ENCODE peak calls at places on chromosomes 11 and 22, in four cellular contexts. H is spleen, Z is progenitor cell of endocrine pancreas, P is neural crest cell. Y is an unnamed sample.

GRCh38 chr11:4026389-4026788 is 68.2 kb upstream of the RRM1 start:
- DNase-seq in H (no peak), Z (no peak), P (no peak), Y (no peak)

GRCh38 chr11:125720781-125721180 is 25.3 kb upstream of the PATE1 start:
- DNase-seq in H (no peak), Z (no peak), P (no peak), Y (no peak)

GRCh38 chr11:114346709-114347141 is 50.5 kb downstream of the NNMT start:
- DNase-seq in H (no peak), Z (no peak), P (no peak), Y (no peak)

GRCh38 chr22:29092243-29092642 is 19.4 kb downstream of the KREMEN1 start:
- DNase-seq in H (no peak), Z (no peak), P (no peak), Y (no peak)

GRCh38 chr11:112628676-112629075 is 332.5 kb upstream of the NCAM1 start:
- DNase-seq in H (no peak), Z (no peak), P (no peak), Y (no peak)

GRCh38 chr22:45969414-45969799 is 7.6 kb downstream of the WNT7B start:
- DNase-seq in H (no peak), Z (no peak), P (no peak), Y (no peak)

GRCh38 chr11:34147581-34147980 is 42.2 kb downstream of the NAT10 start:
- DNase-seq in H (no peak), Z (no peak), P (no peak), Y (no peak)

GRCh38 chr11:69704508-69705245 is 855 bp upstream of the FGF19 start:
- DNase-seq in H (peak), Z (peak), P (peak), Y (no peak)

GRCh38 chr11:125433454-125434121 is 62.5 kb downstream of the FEZ1 start:
- DNase-seq in H (no peak), Z (no peak), P (peak), Y (peak)

GRCh38 chr11:73376803-73377629 is 817 bp downstream of the RELT start:
- DNase-seq in H (peak), Z (peak), P (peak), Y (peak)

GRCh38 chr11:77710358-77710757 is 72.8 kb upstream of the CLNS1A start:
- DNase-seq in H (no peak), Z (no peak), P (no peak), Y (no peak)

GRCh38 chr11:64804346-64805210 is 1.6 kb upstream of the MAP4K2 start:
- DNase-seq in H (peak), Z (no peak), P (no peak), Y (no peak)

GRCh38 chr11:109794501-109794900 is 298.7 kb upstream of the ZC3H12C start:
- DNase-seq in H (no peak), Z (no peak), P (no peak), Y (no peak)

GRCh38 chr11:1122356-1123002 is 35.3 kb upstream of the MUC5AC start:
- DNase-seq in H (peak), Z (peak), P (no peak), Y (no peak)

GRCh38 chr11:44383246-44383645 is 73.3 kb upstream of the ALX4 start:
- DNase-seq in H (no peak), Z (no peak), P (no peak), Y (no peak)

GRCh38 chr11:10918698-10919097 is 60.8 kb upstream of the ZBED5 start:
- DNase-seq in H (no peak), Z (no peak), P (no peak), Y (no peak)

GRCh38 chr11:9990221-9990973 is 303.6 kb downstream of the SBF2 start:
- DNase-seq in H (no peak), Z (no peak), P (no peak), Y (no peak)

GRCh38 chr22:31944700-31945477 is 554 bp downstream of the YWHAH start:
- DNase-seq in H (peak), Z (no peak), P (peak), Y (no peak)

GRCh38 chr11:88051386-88051785 is 123.9 kb downstream of the RAB38 start:
- DNase-seq in H (no peak), Z (no peak), P (no peak), Y (no peak)

GRCh38 chr11:799641-800316 is 1.7 kb upstream of the SLC25A22 start:
- DNase-seq in H (no peak), Z (no peak), P (no peak), Y (no peak)

GRCh38 chr11:45872513-45873356 is 12.7 kb upstream of the MAPK8IP1 start:
- DNase-seq in H (no peak), Z (peak), P (peak), Y (peak)

GRCh38 chr11:94762208-94762607 is 5.9 kb upstream of the AMOTL1 start:
- DNase-seq in H (no peak), Z (no peak), P (no peak), Y (no peak)

GRCh38 chr22:20398420-20398819 is 4.5 kb downstream of the ZNF74 start:
- DNase-seq in H (no peak), Z (no peak), P (no peak), Y (no peak)

GRCh38 chr22:24407278-24407665 is 20.1 kb upstream of the ADORA2A start:
- DNase-seq in H (no peak), Z (no peak), P (no peak), Y (no peak)

GRCh38 chr11:96254087-96254486 is 88.9 kb downstream of the MAML2 start:
- DNase-seq in H (no peak), Z (no peak), P (no peak), Y (peak)

GRCh38 chr22:45804986-45805325 is 133.3 kb downstream of the ATXN10 start:
- DNase-seq in H (no peak), Z (no peak), P (no peak), Y (no peak)

GRCh38 chr11:20093775-20094174 is 66.5 kb downstream of the DBX1 start:
- DNase-seq in H (no peak), Z (no peak), P (no peak), Y (no peak)
- TF ChIP-seq CTCF in H (no peak), Z (no peak), P (no peak), Y (no peak)

DNA sequence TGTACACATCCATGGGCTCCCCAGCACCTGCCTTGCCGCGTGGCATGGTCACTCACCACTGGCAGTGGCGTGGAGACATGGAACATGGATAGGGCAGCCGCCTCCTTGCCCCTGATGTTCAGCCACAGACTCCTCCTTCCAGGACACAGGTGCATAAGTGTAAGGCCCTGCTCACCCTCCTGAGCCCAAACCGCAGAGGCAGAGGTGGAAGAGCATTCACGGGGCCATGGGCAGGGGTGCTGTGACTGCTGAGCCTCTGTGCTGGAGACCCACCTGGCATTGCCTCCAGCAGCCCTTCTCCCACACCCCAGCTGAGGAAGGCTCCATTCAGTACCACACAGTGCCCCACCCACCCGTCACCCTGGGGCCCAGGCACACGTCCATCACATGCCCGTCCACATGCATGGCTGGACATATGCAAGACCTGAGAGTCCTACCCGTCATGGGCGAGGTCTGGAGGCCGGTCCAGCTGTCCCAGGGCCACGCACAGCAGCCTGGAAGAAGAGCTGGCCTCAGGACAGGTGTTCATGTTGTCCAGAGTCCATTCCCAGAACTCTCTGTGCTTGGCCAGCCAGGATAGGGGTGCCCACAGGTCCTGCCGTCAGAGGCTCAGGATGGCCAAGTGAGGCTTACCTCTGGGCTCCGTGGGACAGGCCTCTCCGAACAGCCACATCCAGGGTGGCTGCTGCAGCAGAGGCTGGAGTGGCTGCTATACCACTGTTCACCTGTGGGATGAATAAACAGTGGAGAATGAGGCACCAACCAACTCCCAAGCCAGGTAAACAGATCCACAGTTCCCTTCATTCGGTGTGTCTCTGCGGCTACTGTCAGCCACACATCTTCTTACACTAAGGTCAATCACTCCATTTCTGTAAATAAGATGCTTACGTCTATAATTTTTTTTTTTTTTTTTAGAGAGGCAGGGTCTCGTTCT is 1.7 kb upstream of the TUBGCP6 start:
- DNase-seq in H (no peak), Z (no peak), P (no peak), Y (no peak)
- TF ChIP-seq CTCF in H (no peak), Z (peak), P (peak), Y (no peak)

GRCh38 chr11:117075186-117075585 is 23.0 kb downstream of the SIK3 start:
- DNase-seq in H (no peak), Z (no peak), P (no peak), Y (no peak)
- TF ChIP-seq CTCF in H (no peak), Z (no peak), P (no peak), Y (no peak)

GRCh38 chr11:122874991-122875390 is 7.6 kb upstream of the JHY start:
- DNase-seq in H (no peak), Z (no peak), P (no peak), Y (peak)
- TF ChIP-seq CTCF in H (no peak), Z (no peak), P (no peak), Y (no peak)

GRCh38 chr11:101288392-101288791 is 158.8 kb upstream of the PGR start:
- DNase-seq in H (no peak), Z (no peak), P (no peak), Y (no peak)
- TF ChIP-seq CTCF in H (no peak), Z (no peak), P (no peak), Y (no peak)